ENCODE peak calls at places on chromosomes 3 and 15, in six cellular contexts. I, V, P, G, J and D are unnamed samples.

GRCh38 chr3:46673151-46674030 is 20.1 kb downstream of the ALS2CL start:
- DNase-seq in J (no peak), V (no peak), I (no peak), P (no peak), G (no peak), D (no peak)

GRCh38 chr3:166785851-166786250 is 594.2 kb downstream of the ZBBX start:
- DNase-seq in G (no peak), P (no peak), V (no peak), J (no peak), I (no peak), D (no peak)

GRCh38 chr3:172249039-172249438 is 199.2 kb downstream of the GHSR start:
- DNase-seq in J (no peak), I (no peak), V (no peak), P (no peak), G (no peak), D (peak)

GRCh38 chr3:172465281-172465680 is 17.0 kb upstream of the GHSR start:
- DNase-seq in V (no peak), P (no peak), G (no peak), J (no peak), I (no peak), D (no peak)

GRCh38 chr3:71469131-71469430 is 114.4 kb downstream of the FOXP1 start:
- DNase-seq in G (no peak), V (no peak), I (no peak), P (no peak), J (no peak), D (no peak)

GRCh38 chr3:126501736-126502135 is 15.8 kb downstream of the UROC1 start:
- DNase-seq in J (no peak), I (no peak), P (no peak), V (no peak), G (no peak), D (no peak)

GRCh38 chr15:75188499-75188898 is 13.2 kb upstream of the C15orf39 start:
- DNase-seq in V (no peak), G (no peak), P (no peak), J (no peak), I (no peak), D (no peak)

GRCh38 chr3:58117561-58118305 is 93.0 kb downstream of the DNASE1L3 start:
- DNase-seq in G (peak), J (no peak), V (no peak), P (no peak), I (no peak), D (no peak)

GRCh38 chr15:96418146-96418545 is 87.6 kb downstream of the NR2F2 start:
- DNase-seq in J (no peak), P (no peak), I (no peak), V (no peak), G (no peak), D (no peak)

GRCh38 chr3:79651536-79652065 is 116.2 kb downstream of the ROBO1 start:
- DNase-seq in V (no peak), P (peak), G (no peak), J (no peak), I (peak), D (no peak)

GRCh38 chr3:84980011-84980410 is 21.2 kb downstream of the CADM2 start:
- DNase-seq in P (no peak), V (no peak), J (no peak), I (no peak), G (no peak), D (no peak)